ENCODE peak calls at places on chromosomes 3 and 15, in four cellular contexts. W is B cell; G is right lobe of liver; Y is naive thymus-derived CD8-positive, alpha-beta T cell. R is an unnamed sample.

GRCh38 chr15:61584410-61584809 is 355.3 kb upstream of the RORA start:
- DNase-seq in W (no peak), G (no peak), Y (no peak), R (peak)

GRCh38 chr15:81351651-81352050 is 22.4 kb downstream of the TMC3 start:
- DNase-seq in W (no peak), G (no peak), Y (no peak), R (no peak)

GRCh38 chr15:60592386-60593339 is 113.7 kb upstream of the ICE2 start:
- DNase-seq in W (peak), G (peak), Y (peak), R (peak)

GRCh38 chr15:82183121-82184031 is 79.2 kb downstream of the EFL1 start:
- DNase-seq in W (no peak), G (no peak), Y (no peak), R (no peak)

GRCh38 chr3:155739154-155739553 is 5.7 kb downstream of the PLCH1 start:
- DNase-seq in W (no peak), G (no peak), Y (no peak), R (peak)

GRCh38 chr3:129398803-129399144 is 29.7 kb downstream of the EFCAB12 start:
- DNase-seq in W (no peak), G (no peak), Y (no peak), R (no peak)

GRCh38 chr3:151439652-151440125 is 21.2 kb downstream of the IGSF10 start:
- DNase-seq in W (peak), G (no peak), Y (peak), R (peak)

GRCh38 chr3:15294914-15295313 is 37.5 kb downstream of the SH3BP5 start:
- DNase-seq in W (no peak), G (no peak), Y (no peak), R (no peak)

GRCh38 chr15:88938802-88939485 is 25.8 kb upstream of the MFGE8 start:
- DNase-seq in W (no peak), G (no peak), Y (no peak), R (no peak)

GRCh38 chr15:78454992-78455391 is 17.0 kb downstream of the IREB2 start:
- DNase-seq in W (peak), G (no peak), Y (no peak), R (no peak)

GRCh38 chr3:153835540-153835939 is 285.6 kb upstream of the ARHGEF26 start:
- DNase-seq in W (no peak), G (no peak), Y (no peak), R (no peak)

GRCh38 chr3:94617312-94617711 is 554.5 kb downstream of the NSUN3 start:
- DNase-seq in W (no peak), G (no peak), Y (no peak), R (no peak)

GRCh38 chr3:156685198-156685597 is 10.8 kb downstream of the TIPARP start:
- DNase-seq in W (no peak), G (no peak), Y (no peak), R (no peak)

GRCh38 chr3:128068156-128068620 is 16.0 kb downstream of the SEC61A1 start:
- DNase-seq in W (peak), G (no peak), Y (peak), R (peak)

GRCh38 chr3:15783361-15783969 is 14.3 kb downstream of the ANKRD28 start:
- DNase-seq in W (no peak), G (no peak), Y (no peak), R (no peak)

R was measured in Caki2.